ENCODE peak calls at places on chromosomes 16 and 17, in five cellular contexts. B is GM23338, U is tibial artery, R is NT2/D1, W is esophagus squamous epithelium. I is an unnamed sample.

GRCh38 chr16:9091867-9092281 is 430 bp downstream of the HAPSTR1 start:
- DNase-seq in B (no peak), U (peak), R (no peak), W (no peak), I (no peak)

GRCh38 chr17:63809970-63810369 is 17.3 kb upstream of the PSMC5 start:
- DNase-seq in B (no peak), U (no peak), R (no peak), W (no peak), I (no peak)

GRCh38 chr17:61384384-61385090 is 15.1 kb upstream of the TBX2 start:
- DNase-seq in B (no peak), U (no peak), R (no peak), W (no peak), I (no peak)

GRCh38 chr17:57899822-57900221 is 50.0 kb upstream of the MRPS23 start:
- DNase-seq in B (no peak), U (no peak), R (no peak), W (no peak), I (no peak)

GRCh38 chr17:41521574-41522261 is 3.0 kb upstream of the KRT15 start:
- DNase-seq in B (peak), U (no peak), R (no peak), W (no peak), I (peak)

GRCh38 chr17:28407130-28407973 is 1.3 kb upstream of the SLC46A1 start:
- DNase-seq in B (peak), U (no peak), R (no peak), W (no peak), I (peak)

GRCh38 chr17:64632606-64633005 is 29.5 kb downstream of the SMURF2 start:
- DNase-seq in B (no peak), U (no peak), R (no peak), W (no peak), I (no peak)

GRCh38 chr16:79981814-79982213 is 381.3 kb upstream of the MAF start:
- DNase-seq in B (no peak), U (no peak), R (no peak), W (no peak), I (no peak)

GRCh38 chr16:68707341-68708152 is 29.5 kb upstream of the CDH1 start:
- DNase-seq in B (peak), U (no peak), R (peak), W (no peak), I (peak)

GRCh38 chr17:58533616-58534188 is 19.3 kb upstream of the MTMR4 start:
- DNase-seq in B (no peak), U (no peak), R (no peak), W (no peak), I (no peak)

GRCh38 chr16:19776147-19776546 is 58.1 kb downstream of the IQCK start:
- DNase-seq in B (no peak), U (no peak), R (no peak), W (no peak), I (no peak)

GRCh38 chr16:2056681-2057407 is 9.1 kb downstream of the TSC2 start:
- DNase-seq in B (peak), U (no peak), R (no peak), W (no peak), I (peak)

GRCh38 chr17:18257268-18257681 is 1.3 kb downstream of the FLII start:
- DNase-seq in B (peak), U (no peak), R (no peak), W (no peak), I (peak)

GRCh38 chr16:79598341-79599181 is 2.0 kb downstream of the MAF start:
- DNase-seq in B (peak), U (peak), R (peak), W (no peak), I (peak)

GRCh38 chr16:82633964-82634600 is 7.3 kb downstream of the CDH13 start:
- DNase-seq in B (no peak), U (peak), R (no peak), W (no peak), I (no peak)

GRCh38 chr16:48272837-48273421 is 25.6 kb upstream of the ABCC11 start:
- DNase-seq in B (no peak), U (peak), R (no peak), W (no peak), I (no peak)

GRCh38 chr16:1481906-1482835 is 6.6 kb downstream of the PTX4 start:
- DNase-seq in B (no peak), U (no peak), R (no peak), W (no peak), I (no peak)

GRCh38 chr17:74325743-74326379 is at the start of gene KIF19:
- DNase-seq in B (peak), U (no peak), R (peak), W (no peak), I (peak)

GRCh38 chr17:65099941-65100315 is 37.2 kb upstream of the RGS9 start:
- DNase-seq in B (peak), U (no peak), R (no peak), W (no peak), I (peak)

GRCh38 chr17:15884731-15885130 is 60.2 kb upstream of the ADORA2B start:
- DNase-seq in B (no peak), U (no peak), R (no peak), W (no peak), I (no peak)

GRCh38 chr17:17999364-18000007 is 26.8 kb downstream of the DRC3 start:
- DNase-seq in B (no peak), U (no peak), R (no peak), W (no peak), I (no peak)

GRCh38 chr17:56810286-56810781 is 23.4 kb downstream of the C17orf67 start:
- DNase-seq in B (no peak), U (no peak), R (no peak), W (no peak), I (no peak)

GRCh38 chr16:30743690-30744089 is 4.5 kb upstream of the PHKG2 start:
- DNase-seq in B (no peak), U (no peak), R (no peak), W (no peak), I (no peak)

GRCh38 chr16:30741461-30741914 is 6.7 kb upstream of the PHKG2 start:
- DNase-seq in B (peak), U (peak), R (peak), W (no peak), I (peak)

GRCh38 chr16:30737794-30738648 is 10.2 kb upstream of the PHKG2 start:
- DNase-seq in B (no peak), U (peak), R (no peak), W (no peak), I (peak)

GRCh38 chr16:30738984-30739951 is 9.0 kb upstream of the PHKG2 start:
- DNase-seq in B (no peak), U (peak), R (no peak), W (no peak), I (peak)

DNA sequence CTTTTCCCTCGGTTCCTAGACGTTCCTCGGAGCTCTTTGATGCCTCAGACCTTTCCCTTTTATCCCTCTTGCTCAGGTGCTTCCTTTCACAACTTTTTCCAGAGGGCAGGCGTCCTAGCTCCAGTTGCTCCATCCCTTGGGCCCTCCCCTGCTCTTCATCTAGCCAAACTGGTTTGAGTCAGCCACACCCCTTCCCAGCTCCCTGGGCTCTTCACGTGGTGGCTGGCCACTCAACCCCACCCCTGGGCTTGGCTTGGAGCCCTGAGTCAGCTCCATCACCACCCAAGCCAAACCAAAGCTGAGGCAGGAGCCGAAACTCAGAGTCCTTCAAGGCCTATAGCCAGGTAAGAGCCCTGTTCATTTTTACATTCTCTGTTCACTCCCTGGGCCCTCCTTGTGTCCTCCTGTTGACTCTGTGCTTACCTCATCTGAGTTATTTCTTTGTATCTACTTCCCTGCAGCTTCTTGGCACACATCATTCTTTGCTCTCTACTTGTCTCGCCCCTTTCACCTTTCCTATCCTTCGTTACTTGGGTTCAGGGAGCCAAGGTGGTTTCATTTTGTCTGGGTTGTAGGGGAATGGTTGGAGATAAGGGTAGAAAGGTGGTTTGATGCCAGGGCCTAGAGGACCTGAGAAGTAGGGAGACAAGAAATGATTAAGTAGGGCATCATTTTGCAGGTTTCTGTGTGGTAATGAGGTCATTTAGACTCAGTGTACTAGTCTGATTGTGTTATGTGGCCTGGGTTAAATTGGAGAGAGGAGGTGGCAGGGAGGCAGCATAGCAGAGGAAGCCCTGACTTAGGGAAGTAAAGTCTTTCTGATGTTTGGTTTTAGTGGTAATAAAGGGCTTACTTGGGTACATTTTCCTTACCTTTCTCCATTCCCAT is 7.6 kb upstream of the PHKG2 start:
- DNase-seq in B (peak), U (peak), R (no peak), W (no peak), I (peak)
- H3K4me3 ChIP-seq in B (no peak), U (peak), R (no peak), W (peak), I (no peak)

GRCh38 chr17:36942631-36943125 is 5.4 kb downstream of the LHX1 start:
- DNase-seq in B (no peak), U (no peak), R (no peak), W (no peak), I (peak)

GRCh38 chr17:36944488-36945040 is 4.2 kb upstream of the AATF start:
- DNase-seq in B (no peak), U (no peak), R (no peak), W (no peak), I (peak)

GRCh38 chr17:36942031-36942599 is 4.8 kb downstream of the LHX1 start:
- DNase-seq in B (peak), U (no peak), R (no peak), W (no peak), I (peak)

GRCh38 chr17:36945160-36945559 is 3.6 kb upstream of the AATF start:
- DNase-seq in B (no peak), U (no peak), R (no peak), W (no peak), I (no peak)

GRCh38 chr17:36943250-36944220 is 5.2 kb upstream of the AATF start:
- DNase-seq in B (peak), U (no peak), R (no peak), W (no peak), I (peak)
- H3K4me3 ChIP-seq in B (peak), U (no peak), R (no peak), W (no peak), I (no peak)

GRCh38 chr16:89199241-89200123 is 855 bp downstream of the SLC22A31 start:
- DNase-seq in B (no peak), U (no peak), R (no peak), W (no peak), I (peak)
- H3K4me3 ChIP-seq in B (peak), U (no peak), R (peak), W (no peak), I (no peak)

GRCh38 chr16:50680907-50681885 is at the start of gene SNX20:
- DNase-seq in B (no peak), U (peak), R (no peak), W (no peak), I (peak)
- H3K4me3 ChIP-seq in B (no peak), U (peak), R (no peak), W (no peak), I (no peak)

DNA sequence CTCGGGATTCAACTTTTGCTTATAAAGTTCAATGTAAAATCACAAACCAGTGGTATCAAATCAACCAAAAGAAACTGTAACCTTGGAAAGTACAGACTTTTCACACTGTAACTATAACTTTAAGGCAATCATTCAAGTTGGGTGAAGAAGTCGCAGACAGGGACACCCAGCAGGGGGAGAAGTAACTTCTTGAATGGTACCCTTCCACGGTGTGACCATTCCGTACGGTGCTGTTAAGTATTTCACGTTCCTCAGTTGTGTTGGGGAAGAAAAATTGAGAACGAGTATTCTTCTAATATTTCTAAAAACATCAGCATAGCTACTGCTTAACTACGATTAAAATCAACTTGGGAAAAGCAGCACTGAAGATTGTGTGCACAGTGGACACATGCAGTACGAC is 55.8 kb downstream of the MYH10 start:
- DNase-seq in B (peak), U (no peak), R (no peak), W (no peak), I (no peak)
- H3K4me3 ChIP-seq in B (no peak), U (no peak), R (no peak), W (no peak), I (no peak)

DNA sequence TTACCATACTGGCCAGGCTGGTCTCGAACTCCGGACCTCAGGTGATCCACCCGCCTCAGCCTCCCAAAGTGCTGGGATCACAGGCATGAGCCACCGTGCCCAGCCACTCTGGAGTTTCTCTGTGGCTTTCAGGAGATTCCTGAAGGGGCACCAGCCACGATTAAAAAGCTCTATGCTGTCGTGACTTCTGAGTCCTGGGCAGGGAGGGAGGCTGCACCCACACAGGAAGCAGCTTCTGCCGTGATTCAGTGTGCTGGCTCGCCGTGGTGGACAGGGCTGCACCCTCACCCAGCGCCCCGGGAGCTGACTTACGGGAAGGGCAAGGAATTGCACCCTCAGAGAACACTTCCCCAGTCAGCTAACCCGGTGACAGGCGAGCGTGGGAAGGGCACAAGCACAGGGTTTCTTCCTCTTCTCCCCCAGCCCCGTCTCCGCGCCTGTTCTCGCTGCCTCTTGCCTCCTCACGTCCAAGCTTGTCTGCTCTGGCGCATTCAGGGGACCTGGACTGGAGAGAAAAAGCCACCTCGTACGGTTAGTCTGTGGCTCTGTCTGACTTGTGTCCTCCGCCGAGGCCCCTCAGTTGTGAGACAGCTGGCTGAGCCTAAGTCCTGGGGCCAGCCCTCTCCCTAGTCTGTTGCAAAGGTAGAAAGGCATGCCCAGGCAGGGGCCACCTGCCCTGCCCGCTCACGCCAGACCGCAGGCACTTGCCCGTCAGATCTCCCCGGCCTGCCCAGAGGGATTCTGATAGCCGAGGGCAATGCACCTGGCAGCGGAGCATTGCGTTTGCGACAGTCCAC is 145.0 kb downstream of the SEC14L1 start:
- DNase-seq in B (no peak), U (peak), R (no peak), W (no peak), I (no peak)
- H3K4me3 ChIP-seq in B (no peak), U (no peak), R (no peak), W (no peak), I (no peak)

GRCh38 chr17:46978489-46979022 is 497 bp downstream of the RPRML start:
- DNase-seq in B (peak), U (no peak), R (no peak), W (no peak), I (peak)
- H3K4me3 ChIP-seq in B (peak), U (peak), R (peak), W (peak), I (peak)

DNA sequence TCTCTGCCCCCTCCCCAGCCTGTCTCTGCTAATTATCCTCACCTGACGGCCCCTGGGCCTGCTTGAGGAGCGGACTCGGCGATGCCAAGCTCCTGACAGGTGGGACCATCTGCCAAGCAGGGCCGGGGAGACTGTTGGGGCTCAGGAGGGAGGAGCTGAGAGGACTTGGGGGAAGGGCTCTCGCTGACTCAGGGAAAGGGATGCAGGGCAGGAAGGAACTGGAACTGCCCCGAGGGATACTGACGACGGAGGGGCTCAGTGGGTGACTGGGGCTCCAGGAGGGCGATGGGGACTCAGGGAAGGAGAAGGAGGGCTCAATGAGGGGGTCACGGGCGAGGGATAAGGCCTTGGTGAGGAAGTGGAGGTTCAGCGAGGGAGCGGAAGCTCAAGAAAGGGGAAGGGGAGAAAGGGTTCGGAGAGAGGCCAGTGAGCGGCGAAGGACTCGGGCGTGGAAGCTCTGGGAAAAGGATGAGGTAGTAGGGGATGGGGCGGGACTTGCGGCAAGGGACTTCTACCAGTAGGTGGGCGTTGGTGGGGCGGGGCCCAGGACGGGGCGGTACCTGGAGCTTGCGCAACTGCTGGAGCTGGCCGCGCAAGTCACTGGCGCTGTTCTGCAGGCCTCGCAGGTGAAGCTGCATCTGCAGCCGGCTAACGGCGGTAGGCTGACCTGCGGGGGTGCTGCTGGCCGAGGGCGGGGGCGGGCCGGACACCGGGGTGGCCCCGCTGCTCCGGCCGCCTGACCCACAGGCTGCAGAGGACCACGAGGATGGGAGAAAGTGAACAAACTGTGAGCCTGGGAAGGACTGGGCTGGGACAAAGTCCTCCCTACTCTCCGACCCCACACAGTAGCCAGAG is 46.5 kb downstream of the SRCIN1 start:
- DNase-seq in B (peak), U (peak), R (peak), W (peak), I (peak)
- H3K4me3 ChIP-seq in B (peak), U (peak), R (peak), W (peak), I (peak)

GRCh38 chr17:72618018-72618509 is 474.4 kb downstream of the SLC39A11 start:
- DNase-seq in B (no peak), U (no peak), R (no peak), W (no peak), I (no peak)
- H3K4me3 ChIP-seq in B (no peak), U (no peak), R (no peak), W (no peak), I (no peak)

GRCh38 chr17:50018909-50019308 is 23.9 kb upstream of the DLX3 start:
- DNase-seq in B (no peak), U (no peak), R (no peak), W (no peak), I (no peak)
- H3K4me3 ChIP-seq in B (no peak), U (no peak), R (no peak), W (no peak), I (no peak)